ENCODE peak calls at places on chromosomes 4 and X, in six cellular contexts. M is EH; J is BJ; L is adipocyte; F is type B pancreatic cell; Q is activated CD4-positive, alpha-beta T cell treated with anti-CD3 and anti-CD28 coated beads, Interleukin-2, amount 10 ng/mL, durations not matched to agents 7 days and 5 days. U is an unnamed sample.

GRCh38 chr4:98113005-98113404 is 30.3 kb downstream of the STPG2 start:
- DNase-seq in L (peak; percentile 71), F (no peak), J (no peak), M (peak; percentile 35), Q (peak; percentile 16), U (no peak)

GRCh38 chr4:140152760-140153418 is 1.1 kb downstream of the MAML3 start:
- DNase-seq in J (no peak), M (peak; percentile 38), L (peak; percentile 75), Q (peak; percentile 36), F (peak; percentile 82), U (no peak)

GRCh38 chrX:68424719-68425118 is 8.6 kb downstream of the OPHN1 start:
- DNase-seq in M (no peak), L (no peak), J (no peak), F (no peak), Q (no peak), U (no peak)

GRCh38 chr4:1191621-1192020 is 19.2 kb upstream of the SPON2 start:
- DNase-seq in L (no peak), M (no peak), J (no peak), Q (no peak), F (no peak), U (no peak)

GRCh38 chr4:78100060-78100459 is 42.9 kb downstream of the FRAS1 start:
- DNase-seq in L (peak; percentile 46), M (peak; percentile 6), J (no peak), Q (no peak), F (no peak), U (no peak)

GRCh38 chr4:3710451-3711182 is 55.6 kb upstream of the ADRA2C start:
- DNase-seq in M (peak; percentile 4), F (no peak), Q (no peak), L (peak; percentile 5), J (no peak), U (no peak)

GRCh38 chr4:180542445-180543100 is 1700.6 kb upstream of the TENM3 start:
- DNase-seq in Q (no peak), L (peak; percentile 79), F (no peak), J (no peak), M (no peak), U (no peak)

GRCh38 chrX:150574824-150575409 is 6.5 kb downstream of the MTM1 start:
- DNase-seq in M (peak; percentile 12), J (no peak), Q (peak; percentile 14), L (peak; percentile 16), F (no peak), U (no peak)

GRCh38 chr4:10354746-10355145 is 102.5 kb downstream of the ZNF518B start:
- DNase-seq in F (no peak), J (no peak), Q (no peak), M (no peak), L (no peak), U (no peak)

GRCh38 chrX:106932960-106933537 is 12.8 kb downstream of the CLDN2 start:
- DNase-seq in M (peak; percentile 31), Q (no peak), L (no peak), F (no peak), J (no peak), U (no peak)

GRCh38 chr4:26753642-26754041 is 107.0 kb upstream of the STIM2 start:
- DNase-seq in M (no peak), J (no peak), F (no peak), L (peak; percentile 78), Q (no peak), U (peak; percentile 42)

GRCh38 chr4:85039526-85039925 is 73.0 kb upstream of the WDFY3 start:
- DNase-seq in Q (no peak), J (no peak), M (peak; percentile 23), L (peak; percentile 25), F (no peak), U (no peak)

GRCh38 chrX:9867753-9868152 is 81.5 kb downstream of the SHROOM2 start:
- DNase-seq in F (no peak), L (no peak), J (no peak), Q (no peak), M (no peak), U (no peak)

GRCh38 chrX:153590961-153591956 is 7.7 kb downstream of the CCNQ start:
- DNase-seq in Q (no peak), L (no peak), J (no peak), F (no peak), M (no peak), U (no peak)

GRCh38 chrX:11309220-11309619 is 16.0 kb downstream of the AMELX start:
- DNase-seq in L (peak; percentile 57), M (peak; percentile 50), J (no peak), F (no peak), Q (no peak), U (no peak)

GRCh38 chr4:76127754-76128153 is 20.4 kb downstream of the NUP54 start:
- DNase-seq in L (no peak), Q (no peak), F (no peak), M (no peak), J (no peak), U (no peak)

GRCh38 chrX:51463322-51463721 is 33.1 kb downstream of the NUDT11 start:
- DNase-seq in F (no peak), L (no peak), J (no peak), Q (no peak), M (no peak), U (no peak)

GRCh38 chrX:131671714-131672113 is 127.8 kb downstream of the OR13H1 start:
- DNase-seq in J (no peak), L (no peak), M (no peak), Q (no peak), F (no peak), U (no peak)

GRCh38 chrX:2820131-2820771 is 8.5 kb upstream of the GYG2 start:
- DNase-seq in Q (no peak), J (no peak), M (no peak), L (no peak), F (peak; percentile 42), U (no peak)

GRCh38 chr4:56689231-56689630 is 8.1 kb upstream of the HOPX start:
- DNase-seq in M (peak; percentile 13), Q (no peak), L (no peak), J (no peak), F (no peak), U (no peak)

U was measured in AG04450.